ENCODE peak calls at places on chromosomes 13 and 19, in seven cellular contexts. D is H1, O is GM12892, J is HepG2, C is K562, G is GM12878, N is SK-N-SH. A is an unnamed sample.

GRCh38 chr19:40668991-40669614 is 21.3 kb downstream of the NUMBL start:
- DNase-seq in D (no peak), O (no peak), J (no peak), C (no peak), G (no peak), N (no peak), A (no peak)

GRCh38 chr19:56092685-56093631 is 28.1 kb downstream of the ZNF787 start:
- DNase-seq in D (no peak), O (no peak), J (no peak), C (no peak), G (no peak), N (no peak), A (no peak)

GRCh38 chr13:76864259-76864658 is 21.9 kb downstream of the KCTD12 start:
- DNase-seq in D (no peak), O (no peak), J (no peak), C (no peak), G (no peak), N (no peak), A (no peak)

GRCh38 chr19:1232652-1233360 is 5.0 kb downstream of the CBARP start:
- DNase-seq in D (no peak), O (no peak), J (no peak), C (no peak), G (no peak), N (no peak), A (peak; percentile 21)

GRCh38 chr13:49304763-49305695 is 57.3 kb downstream of the CDADC1 start:
- DNase-seq in D (no peak), O (no peak), J (no peak), C (no peak), G (no peak), N (no peak), A (no peak)

GRCh38 chr13:111179908-111180756 is 65.0 kb downstream of the ARHGEF7 start:
- DNase-seq in D (no peak), O (no peak), J (no peak), C (no peak), G (no peak), N (no peak), A (no peak)

GRCh38 chr13:63435668-63436275 is 2020.1 kb upstream of the PCDH20 start:
- DNase-seq in D (no peak), O (no peak), J (no peak), C (no peak), G (no peak), N (no peak), A (no peak)

GRCh38 chr13:100483836-100484381 is 104.7 kb downstream of the GGACT start:
- DNase-seq in D (no peak), O (no peak), J (no peak), C (no peak), G (no peak), N (no peak), A (no peak)

GRCh38 chr19:29666634-29667389 is 1.6 kb downstream of the PLEKHF1 start:
- DNase-seq in D (peak; percentile 68), O (no peak), J (peak; percentile 55), C (no peak), G (no peak), N (no peak), A (no peak)

GRCh38 chr13:46079770-46080169 is 25.1 kb downstream of the CPB2 start:
- DNase-seq in D (no peak), O (no peak), J (no peak), C (no peak), G (no peak), N (no peak), A (no peak)

GRCh38 chr13:110244096-110244830 is 62.7 kb downstream of the COL4A1 start:
- DNase-seq in D (peak; percentile 35), O (no peak), J (no peak), C (no peak), G (no peak), N (no peak), A (no peak)

GRCh38 chr13:98563071-98563470 is 13.8 kb downstream of the STK24 start:
- DNase-seq in D (no peak), O (no peak), J (no peak), C (no peak), G (no peak), N (no peak), A (no peak)

GRCh38 chr19:5142725-5143097 is 173.8 kb downstream of the KDM4B start:
- DNase-seq in D (no peak), O (no peak), J (no peak), C (no peak), G (no peak), N (no peak), A (no peak)

GRCh38 chr13:55007681-55008080 is 1979.1 kb downstream of the OLFM4 start:
- DNase-seq in D (no peak), O (no peak), J (no peak), C (no peak), G (no peak), N (no peak), A (no peak)

GRCh38 chr13:108534728-108535127 is 94.7 kb upstream of the MYO16 start:
- DNase-seq in D (no peak), O (no peak), J (no peak), C (no peak), G (no peak), N (no peak), A (no peak)

GRCh38 chr19:16325671-16326400 is 1.2 kb downstream of the KLF2 start:
- DNase-seq in D (peak; percentile 87), O (no peak), J (no peak), C (no peak), G (no peak), N (peak; percentile 52), A (no peak)

GRCh38 chr13:101698400-101698799 is 245.9 kb downstream of the ITGBL1 start:
- DNase-seq in D (no peak), O (no peak), J (no peak), C (no peak), G (no peak), N (peak; percentile 23), A (no peak)

GRCh38 chr19:8261347-8261746 is 46.8 kb downstream of the CD320 start:
- DNase-seq in D (no peak), O (no peak), J (no peak), C (no peak), G (no peak), N (no peak), A (no peak)

GRCh38 chr19:8259922-8260247 is 48.3 kb downstream of the CD320 start:
- DNase-seq in D (no peak), O (no peak), J (no peak), C (no peak), G (no peak), N (no peak), A (no peak)

GRCh38 chr19:8259142-8259921 is 48.8 kb downstream of the CD320 start:
- DNase-seq in D (no peak), O (no peak), J (no peak), C (no peak), G (no peak), N (no peak), A (no peak)

GRCh38 chr19:8262431-8262830 is 45.7 kb downstream of the CD320 start:
- DNase-seq in D (peak; percentile 40), O (no peak), J (no peak), C (no peak), G (no peak), N (no peak), A (no peak)

GRCh38 chr19:8261881-8262280 is 46.3 kb downstream of the CD320 start:
- DNase-seq in D (no peak), O (no peak), J (no peak), C (no peak), G (no peak), N (no peak), A (no peak)
- TF ChIP-seq TAF1 in D (no peak), O (no peak), J (no peak), C (no peak), G (no peak), N (no peak), A (no peak)

GRCh38 chr19:44649578-44650145 is 6.0 kb downstream of the PVR start:
- DNase-seq in D (no peak), O (no peak), J (no peak), C (no peak), G (no peak), N (no peak), A (no peak)
- TF ChIP-seq TAF1 in D (no peak), O (no peak), J (no peak), C (no peak), G (no peak), N (no peak), A (no peak)

DNA sequence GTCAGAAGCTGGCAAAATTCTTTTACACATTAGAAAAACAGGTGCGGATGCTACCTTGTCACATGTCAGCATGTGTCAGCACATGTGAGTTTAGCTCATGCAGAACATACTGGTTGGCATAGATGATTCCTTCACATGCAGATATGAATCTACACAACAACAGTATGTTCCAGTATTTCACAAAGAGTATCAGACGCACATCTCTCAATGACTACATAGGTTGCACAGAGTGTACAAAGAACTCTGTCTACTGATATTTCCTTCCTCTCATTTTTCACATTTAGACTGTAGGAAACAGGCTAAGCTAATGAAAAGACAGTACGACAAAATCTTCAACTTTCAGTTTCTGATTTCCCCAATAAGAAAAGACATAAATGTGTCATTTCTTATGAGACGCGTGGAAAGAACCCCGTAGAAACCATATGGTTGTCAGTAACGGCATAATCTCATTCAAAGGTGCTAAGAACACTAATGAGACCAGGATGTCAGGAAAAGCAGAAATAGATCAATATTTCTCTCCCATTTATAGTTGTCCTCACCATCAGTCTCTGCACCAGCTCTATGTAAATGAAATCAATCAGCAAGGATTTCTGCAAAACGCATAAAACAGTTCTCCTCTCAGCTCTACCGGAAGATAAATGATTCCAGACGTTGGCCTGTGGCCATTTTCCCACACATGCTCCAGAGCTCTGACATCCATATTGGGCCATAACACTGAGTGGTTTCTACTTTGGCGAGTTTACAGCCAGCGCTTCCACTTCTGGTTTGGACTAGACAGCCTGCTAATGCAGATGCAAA is 81.2 kb downstream of the STARD13 start:
- DNase-seq in D (no peak), O (no peak), J (no peak), C (no peak), G (peak; percentile 78), N (peak; percentile 63), A (no peak)
- TF ChIP-seq TAF1 in D (no peak), O (no peak), J (no peak), C (no peak), G (no peak), N (no peak), A (no peak)

GRCh38 chr19:18919086-18919894 is at the start of the genes COPE and DDX49:
- DNase-seq in D (peak; percentile 97), O (peak; percentile 97), J (peak; percentile 100), C (peak; percentile 97), G (peak; percentile 100), N (peak; percentile 98), A (peak; percentile 98)

GRCh38 chr19:18912933-18913332 is 6.3 kb downstream of the COPE start:
- DNase-seq in D (no peak), O (no peak), J (no peak), C (no peak), G (no peak), N (no peak), A (no peak)

GRCh38 chr19:18913466-18913865 is 5.7 kb downstream of the COPE start:
- DNase-seq in D (no peak), O (no peak), J (no peak), C (no peak), G (no peak), N (no peak), A (no peak)

GRCh38 chr19:18919895-18920204 is 335 bp downstream of the DDX49 start:
- DNase-seq in D (no peak), O (no peak), J (no peak), C (no peak), G (no peak), N (no peak), A (no peak)

DNA sequence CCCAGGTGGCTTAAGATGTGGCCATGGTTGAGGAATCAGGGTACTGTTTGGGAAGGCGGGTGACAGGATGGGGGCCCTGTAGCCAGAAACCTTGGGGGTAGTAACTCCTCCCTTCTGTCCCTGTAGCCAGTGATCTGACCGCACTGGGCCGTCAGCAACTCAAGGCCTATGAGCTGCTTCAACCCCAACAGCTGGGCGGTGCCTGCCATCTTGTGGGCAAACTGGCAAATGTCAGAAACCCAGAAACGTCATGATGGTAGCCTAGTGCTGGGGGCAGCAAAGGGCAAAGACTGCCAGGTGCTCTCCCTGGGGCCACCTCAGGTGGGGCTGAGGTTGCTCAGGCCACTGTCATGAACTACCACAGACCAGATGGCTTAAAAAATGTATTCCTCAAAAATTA is 3.5 kb downstream of the COPE start:
- DNase-seq in D (peak; percentile 68), O (no peak), J (peak; percentile 54), C (no peak), G (no peak), N (peak; percentile 80), A (no peak)
- TF ChIP-seq TAF1 in D (no peak), O (no peak), J (no peak), C (no peak), G (no peak), N (no peak), A (no peak)

A was measured in GM12891.